ENCODE peak calls at places on chromosomes 4 and X, in six cellular contexts. One of them, this sample, is unnamed. For H3K9me3, the result is how much of the 10 kb centered on the place peaks cover.

GRCh38 chr4:83219344-83219990 is 65.1 kb downstream of the COQ2 start:
- DNase-seq in left lung: no peak
- DNase-seq in thoracic aorta: no peak
- DNase-seq in psoas muscle: no peak
- DNase-seq in neural progenitor cell: no peak
- DNase-seq in right atrium auricular region: no peak
- DNase-seq in this sample: no peak

GRCh38 chrX:53685711-53686110 is 808 bp downstream of the HUWE1 start:
- DNase-seq in right atrium auricular region: no peak
- DNase-seq in left lung: no peak
- DNase-seq in neural progenitor cell: no peak
- DNase-seq in psoas muscle: no peak
- DNase-seq in thoracic aorta: no peak
- DNase-seq in this sample: no peak

GRCh38 chrX:21374994-21375794 is 976 bp downstream of the CNKSR2 start:
- DNase-seq in left lung: peak
- DNase-seq in thoracic aorta: no peak
- DNase-seq in neural progenitor cell: peak
- DNase-seq in psoas muscle: no peak
- DNase-seq in right atrium auricular region: no peak
- DNase-seq in this sample: no peak

GRCh38 chr4:6987566-6987920 is 55.6 kb upstream of the TADA2B start:
- DNase-seq in left lung: no peak
- DNase-seq in thoracic aorta: no peak
- DNase-seq in right atrium auricular region: peak
- DNase-seq in neural progenitor cell: peak
- DNase-seq in psoas muscle: no peak
- DNase-seq in this sample: no peak

GRCh38 chrX:106302304-106302703 is 134.2 kb downstream of the PWWP3B start:
- DNase-seq in neural progenitor cell: no peak
- DNase-seq in psoas muscle: no peak
- DNase-seq in thoracic aorta: no peak
- DNase-seq in left lung: no peak
- DNase-seq in right atrium auricular region: no peak
- DNase-seq in this sample: no peak

GRCh38 chr4:81164623-81165416 is 50.2 kb downstream of the PRKG2 start:
- DNase-seq in neural progenitor cell: no peak
- DNase-seq in thoracic aorta: no peak
- DNase-seq in right atrium auricular region: no peak
- DNase-seq in psoas muscle: no peak
- DNase-seq in left lung: no peak
- DNase-seq in this sample: no peak

GRCh38 chrX:50770702-50771101 is 43.3 kb downstream of the SHROOM4 start:
- DNase-seq in right atrium auricular region: no peak
- DNase-seq in neural progenitor cell: no peak
- DNase-seq in left lung: peak
- DNase-seq in thoracic aorta: no peak
- DNase-seq in psoas muscle: no peak
- DNase-seq in this sample: no peak

GRCh38 chr4:53951414-53951813 is 113.0 kb downstream of the CHIC2 start:
- DNase-seq in psoas muscle: no peak
- DNase-seq in right atrium auricular region: no peak
- DNase-seq in thoracic aorta: no peak
- DNase-seq in neural progenitor cell: no peak
- DNase-seq in left lung: no peak
- DNase-seq in this sample: no peak

GRCh38 chr4:472881-473574 is 25.9 kb downstream of the ZNF721 start:
- DNase-seq in neural progenitor cell: peak
- DNase-seq in right atrium auricular region: no peak
- DNase-seq in thoracic aorta: no peak
- DNase-seq in psoas muscle: no peak
- DNase-seq in left lung: no peak
- DNase-seq in this sample: no peak

GRCh38 chrX:52422884-52423283 is 54.1 kb downstream of the XAGE2 start:
- DNase-seq in neural progenitor cell: no peak
- DNase-seq in thoracic aorta: no peak
- DNase-seq in left lung: no peak
- DNase-seq in right atrium auricular region: no peak
- DNase-seq in psoas muscle: no peak
- DNase-seq in this sample: no peak

GRCh38 chr4:140743194-140743931 is 12.8 kb downstream of the TBC1D9 start:
- DNase-seq in left lung: no peak
- DNase-seq in psoas muscle: no peak
- DNase-seq in thoracic aorta: no peak
- DNase-seq in right atrium auricular region: no peak
- DNase-seq in neural progenitor cell: peak
- DNase-seq in this sample: no peak

GRCh38 chrX:10282490-10282889 is 125.7 kb downstream of the CLCN4 start:
- DNase-seq in thoracic aorta: no peak
- DNase-seq in neural progenitor cell: no peak
- DNase-seq in psoas muscle: no peak
- DNase-seq in left lung: no peak
- DNase-seq in right atrium auricular region: no peak
- DNase-seq in this sample: no peak

GRCh38 chr4:48499551-48500066 is 9.6 kb downstream of the ZAR1 start:
- DNase-seq in psoas muscle: no peak
- DNase-seq in right atrium auricular region: no peak
- DNase-seq in left lung: no peak
- DNase-seq in neural progenitor cell: no peak
- DNase-seq in thoracic aorta: no peak
- DNase-seq in this sample: no peak

GRCh38 chr4:98567611-98568010 is 90.8 kb downstream of the TSPAN5 start:
- DNase-seq in right atrium auricular region: no peak
- DNase-seq in neural progenitor cell: no peak
- DNase-seq in thoracic aorta: no peak
- DNase-seq in left lung: no peak
- DNase-seq in psoas muscle: no peak
- DNase-seq in this sample: no peak

GRCh38 chr4:122364700-122365404 is 14.0 kb upstream of the ADAD1 start:
- DNase-seq in thoracic aorta: no peak
- DNase-seq in left lung: no peak
- DNase-seq in psoas muscle: no peak
- DNase-seq in right atrium auricular region: no peak
- DNase-seq in neural progenitor cell: peak
- DNase-seq in this sample: no peak

GRCh38 chrX:37388413-37388812 is 39.2 kb downstream of the PRRG1 start:
- DNase-seq in psoas muscle: no peak
- DNase-seq in thoracic aorta: no peak
- DNase-seq in right atrium auricular region: no peak
- DNase-seq in left lung: no peak
- DNase-seq in neural progenitor cell: no peak
- DNase-seq in this sample: no peak

GRCh38 chrX:5051831-5052491 is 1176.7 kb downstream of the NLGN4X start:
- DNase-seq in neural progenitor cell: no peak
- DNase-seq in right atrium auricular region: peak
- DNase-seq in left lung: no peak
- DNase-seq in psoas muscle: peak
- DNase-seq in thoracic aorta: peak
- DNase-seq in this sample: peak

GRCh38 chr4:23297327-23297726 is 592.5 kb downstream of the PPARGC1A start:
- DNase-seq in neural progenitor cell: no peak
- DNase-seq in left lung: no peak
- DNase-seq in right atrium auricular region: no peak
- DNase-seq in thoracic aorta: no peak
- DNase-seq in psoas muscle: no peak
- DNase-seq in this sample: no peak

GRCh38 chr4:74054483-74055032 is 16.1 kb upstream of the CXCL3 start:
- DNase-seq in thoracic aorta: no peak
- DNase-seq in psoas muscle: no peak
- DNase-seq in left lung: no peak
- DNase-seq in neural progenitor cell: no peak
- DNase-seq in right atrium auricular region: no peak
- DNase-seq in this sample: no peak

GRCh38 chrX:27838176-27838575 is 30.4 kb downstream of the MAGEB10 start:
- DNase-seq in left lung: no peak
- DNase-seq in thoracic aorta: no peak
- DNase-seq in psoas muscle: no peak
- DNase-seq in right atrium auricular region: no peak
- DNase-seq in neural progenitor cell: peak
- DNase-seq in this sample: no peak

DNA sequence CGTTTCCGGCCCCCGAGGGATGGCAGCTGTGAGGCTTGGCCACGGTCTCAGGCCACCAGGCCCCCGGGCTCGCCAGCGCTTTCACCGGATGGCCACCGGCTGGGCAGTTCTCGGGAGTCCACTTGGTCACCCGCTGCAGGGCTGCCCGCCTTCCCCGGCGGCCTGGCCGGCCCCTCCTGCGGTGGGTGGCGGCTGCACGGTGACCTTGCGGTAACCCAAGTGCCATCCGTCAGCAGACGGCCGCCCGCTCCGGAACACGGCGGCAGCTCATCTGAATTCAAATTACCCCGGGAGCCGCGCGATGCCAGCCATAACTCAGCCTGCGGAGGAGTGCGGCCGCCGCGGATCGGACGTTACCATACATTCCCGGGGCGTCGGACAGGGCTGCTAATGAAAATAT is 60.7 kb downstream of the FAM53A start:
- DNase-seq in psoas muscle: no peak
- DNase-seq in neural progenitor cell: no peak
- DNase-seq in left lung: no peak
- DNase-seq in thoracic aorta: no peak
- DNase-seq in right atrium auricular region: no peak
- DNase-seq in this sample: no peak
- H3K9me3 ChIP-seq in psoas muscle: under half
- H3K9me3 ChIP-seq in neural progenitor cell: under half
- H3K9me3 ChIP-seq in left lung: under half
- H3K9me3 ChIP-seq in thoracic aorta: under half
- H3K9me3 ChIP-seq in right atrium auricular region: under half
- H3K9me3 ChIP-seq in this sample: under half

DNA sequence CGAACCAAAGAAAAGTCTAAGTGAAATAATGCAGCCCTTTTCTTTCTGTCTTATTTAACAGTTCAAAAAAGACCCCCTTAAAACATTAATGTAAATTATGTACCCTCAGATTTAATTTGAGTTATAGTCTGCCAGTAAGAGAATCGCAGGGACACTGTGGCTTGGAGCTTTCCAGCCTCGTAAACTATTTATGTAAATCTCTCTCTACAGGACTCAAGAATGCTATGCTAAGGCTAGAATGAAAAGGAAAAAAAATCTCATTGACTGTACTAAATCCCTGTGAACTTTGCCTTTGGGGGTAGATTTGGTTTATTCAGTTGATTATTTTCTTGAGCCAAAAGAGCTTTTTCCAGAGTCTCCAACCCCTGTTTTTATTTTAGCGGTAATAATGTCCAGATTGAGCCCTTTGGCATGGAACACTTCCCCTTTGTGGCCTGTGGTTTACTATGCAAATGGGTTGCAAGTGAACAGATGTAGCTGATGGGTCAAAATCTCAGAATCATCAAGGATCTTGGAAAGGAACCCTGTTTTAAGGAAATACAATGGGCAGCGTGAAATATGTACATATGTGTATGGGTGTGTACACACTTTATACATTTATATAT is 73.0 kb downstream of the FAM9B start:
- DNase-seq in thoracic aorta: no peak
- DNase-seq in right atrium auricular region: no peak
- DNase-seq in psoas muscle: no peak
- DNase-seq in neural progenitor cell: peak
- DNase-seq in left lung: no peak
- DNase-seq in this sample: no peak
- H3K27ac ChIP-seq in thoracic aorta: no peak
- H3K27ac ChIP-seq in right atrium auricular region: no peak
- H3K27ac ChIP-seq in psoas muscle: no peak
- H3K27ac ChIP-seq in neural progenitor cell: no peak
- H3K27ac ChIP-seq in left lung: no peak
- H3K27ac ChIP-seq in this sample: no peak

GRCh38 chrX:48059296-48059639 is 12.2 kb downstream of the ZNF630 start:
- DNase-seq in thoracic aorta: no peak
- DNase-seq in left lung: no peak
- DNase-seq in right atrium auricular region: no peak
- DNase-seq in psoas muscle: no peak
- DNase-seq in neural progenitor cell: no peak
- DNase-seq in this sample: no peak
- H3K9me3 ChIP-seq in thoracic aorta: under half
- H3K9me3 ChIP-seq in left lung: under half
- H3K9me3 ChIP-seq in right atrium auricular region: half or more
- H3K9me3 ChIP-seq in psoas muscle: under half
- H3K9me3 ChIP-seq in neural progenitor cell: under half
- H3K9me3 ChIP-seq in this sample: under half

DNA sequence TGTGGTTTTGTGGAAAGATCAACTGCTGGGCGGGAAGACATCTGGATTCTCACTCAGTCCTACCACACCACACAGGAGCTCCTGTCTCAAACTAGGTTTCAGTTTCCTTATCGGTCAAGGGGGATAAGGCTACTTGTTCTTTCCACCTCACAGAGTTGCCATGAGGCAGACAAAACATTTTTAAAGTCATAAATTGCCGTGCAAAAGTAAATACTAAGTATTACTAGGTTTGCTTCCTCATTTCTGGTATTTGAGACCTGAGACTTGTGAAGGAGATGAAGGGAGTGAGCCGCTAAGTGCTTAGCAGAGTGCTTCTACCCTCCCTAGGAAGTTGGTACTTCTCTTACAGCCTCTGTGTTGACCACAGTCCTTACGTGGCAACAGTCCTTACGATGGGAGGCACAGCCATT is 1.5 kb downstream of the LAP3 start:
- DNase-seq in right atrium auricular region: no peak
- DNase-seq in neural progenitor cell: no peak
- DNase-seq in left lung: no peak
- DNase-seq in thoracic aorta: no peak
- DNase-seq in psoas muscle: no peak
- DNase-seq in this sample: no peak
- H3K27ac ChIP-seq in right atrium auricular region: peak
- H3K27ac ChIP-seq in neural progenitor cell: no peak
- H3K27ac ChIP-seq in left lung: peak
- H3K27ac ChIP-seq in thoracic aorta: peak
- H3K27ac ChIP-seq in psoas muscle: peak
- H3K27ac ChIP-seq in this sample: peak

GRCh38 chr4:160370046-160370445 is 1267.2 kb downstream of the RAPGEF2 start:
- DNase-seq in thoracic aorta: no peak
- DNase-seq in psoas muscle: no peak
- DNase-seq in neural progenitor cell: no peak
- DNase-seq in right atrium auricular region: no peak
- DNase-seq in left lung: no peak
- DNase-seq in this sample: no peak
- H3K9me3 ChIP-seq in thoracic aorta: under half
- H3K9me3 ChIP-seq in psoas muscle: under half
- H3K9me3 ChIP-seq in neural progenitor cell: under half
- H3K9me3 ChIP-seq in right atrium auricular region: under half
- H3K9me3 ChIP-seq in left lung: under half
- H3K9me3 ChIP-seq in this sample: under half

This sample was measured in gastrocnemius medialis.